ENCODE peak calls at places on chromosomes 12 and 14, in six cellular contexts. Q is K562, A is GM12891, X is H1, S is GM12878, O is HepG2. H is an unnamed sample.

GRCh38 chr14:104563191-104563741 is 16.3 kb upstream of the C14orf180 start:
- DNase-seq in O (no peak), X (no peak), S (no peak), Q (no peak), A (no peak), H (no peak)

GRCh38 chr12:128802756-128803155 is 21.0 kb downstream of the SLC15A4 start:
- DNase-seq in S (no peak), X (no peak), O (no peak), A (no peak), Q (no peak), H (no peak)

GRCh38 chr12:91353266-91353665 is 170.6 kb upstream of the DCN start:
- DNase-seq in X (no peak), Q (no peak), A (no peak), S (no peak), O (no peak), H (no peak)

GRCh38 chr14:76742185-76742584 is 19.1 kb upstream of the VASH1 start:
- DNase-seq in X (no peak), Q (no peak), A (no peak), O (no peak), S (no peak), H (no peak)

GRCh38 chr12:66405395-66405794 is 103.1 kb downstream of the HELB start:
- DNase-seq in S (no peak), Q (no peak), X (no peak), A (no peak), O (no peak), H (no peak)

GRCh38 chr14:22545842-22546721 is 42.9 kb downstream of the DAD1 start:
- DNase-seq in A (no peak), X (no peak), S (no peak), Q (no peak), O (no peak), H (no peak)

GRCh38 chr12:127722651-127723050 is 544.3 kb upstream of the TMEM132C start:
- DNase-seq in S (no peak), X (no peak), A (no peak), O (no peak), Q (no peak), H (no peak)

GRCh38 chr12:94560416-94561221 is 89.7 kb downstream of the TMCC3 start:
- DNase-seq in O (no peak), X (peak), S (peak), Q (no peak), A (peak), H (peak)

GRCh38 chr14:106842687-106843086 is 1316.3 kb downstream of the TMEM121 start:
- DNase-seq in S (no peak), X (no peak), A (no peak), O (peak), Q (peak), H (no peak)

GRCh38 chr14:74879427-74880180 is 2.1 kb upstream of the DLST start:
- DNase-seq in A (no peak), X (no peak), Q (no peak), S (no peak), O (peak), H (no peak)

GRCh38 chr12:62250671-62251608 is 9.3 kb upstream of the USP15 start:
- DNase-seq in S (peak), Q (peak), O (no peak), X (no peak), A (no peak), H (no peak)

DNA sequence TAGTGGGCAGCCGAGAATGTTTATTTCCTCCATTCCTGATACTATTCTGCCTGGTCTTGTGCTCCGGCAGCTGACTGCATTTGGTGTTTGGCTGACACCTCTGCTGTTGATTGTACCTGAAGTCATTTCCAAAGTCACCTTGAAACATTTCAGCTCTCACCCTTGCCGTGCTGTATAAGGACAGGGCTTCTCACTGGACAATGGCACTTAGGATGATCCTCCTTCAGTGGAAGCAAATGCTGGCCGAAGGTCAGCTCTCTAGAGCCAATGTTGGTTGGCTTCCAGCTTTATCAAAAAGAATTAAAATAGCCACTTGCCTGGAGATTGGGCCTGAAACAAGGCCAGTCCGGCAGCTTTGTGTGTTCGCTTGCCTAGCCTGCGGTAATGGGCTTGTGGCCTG is 44.0 kb downstream of the ACACB start:
- DNase-seq in X (no peak), O (no peak), Q (no peak), A (no peak), S (no peak), H (no peak)
- TF ChIP-seq POLR2A in X (no peak), O (no peak), Q (no peak), A (no peak), S (no peak), H (no peak)

DNA sequence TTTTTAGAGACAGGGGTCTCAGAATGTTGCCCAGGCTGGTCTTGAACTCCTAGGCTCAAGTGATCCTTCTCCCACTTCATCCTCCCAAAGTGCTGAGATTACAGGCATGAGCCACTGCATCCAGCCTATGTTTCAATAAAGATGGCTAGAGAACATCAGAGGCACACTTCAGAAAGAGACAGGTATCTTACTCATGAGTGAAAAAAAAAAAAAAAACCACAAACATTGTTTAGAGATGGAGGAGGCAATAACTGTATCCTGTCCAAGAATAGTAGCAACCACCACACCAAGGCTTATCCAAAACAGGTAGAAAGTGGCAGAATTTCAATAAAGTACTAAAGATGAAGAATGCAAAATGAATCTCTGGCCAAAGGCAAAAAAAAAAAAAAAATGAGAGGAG is 30.3 kb downstream of the EEA1 start:
- DNase-seq in A (no peak), O (no peak), S (no peak), Q (no peak), X (no peak), H (no peak)
- TF ChIP-seq TAF1 in A (no peak), O (no peak), S (no peak), Q (no peak), X (no peak), H (no peak)

DNA sequence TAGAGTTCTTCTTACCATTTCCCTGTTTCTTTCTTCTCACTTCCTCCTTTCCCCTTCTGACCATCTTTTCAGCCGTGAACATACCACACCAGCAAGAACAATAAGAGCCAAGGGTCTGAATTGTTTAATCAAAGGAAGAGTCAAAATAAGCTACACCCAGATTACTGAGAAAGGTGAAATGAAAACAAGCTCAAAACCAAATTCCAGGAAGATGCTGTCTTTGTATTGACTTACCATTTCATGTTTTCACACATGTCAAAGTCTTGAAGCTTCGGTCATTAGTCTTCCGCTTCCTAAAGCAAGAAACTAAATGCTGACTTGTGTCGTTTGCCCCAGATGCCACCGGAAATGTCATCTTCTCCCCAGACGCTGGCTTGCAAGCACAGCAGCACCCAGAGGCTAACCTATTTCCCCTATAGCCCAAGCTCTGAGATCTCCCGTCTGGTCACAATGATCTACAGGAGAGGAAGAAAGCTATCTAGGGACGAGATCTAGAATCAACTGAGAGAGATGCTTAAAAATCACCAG is 136.5 kb upstream of the AMIGO2 start:
- DNase-seq in O (no peak), A (no peak), X (no peak), S (peak), Q (no peak), H (no peak)
- TF ChIP-seq POLR2AphosphoS5 in O (no peak), A (no peak), X (no peak), S (no peak), Q (no peak), H (no peak)

GRCh38 chr12:112978163-112979081 is at the start of gene OAS2:
- DNase-seq in S (peak), A (peak), Q (no peak), X (no peak), O (peak), H (peak)
- TF ChIP-seq POLR2A in S (peak), A (no peak), Q (no peak), X (no peak), O (no peak), H (peak)

DNA sequence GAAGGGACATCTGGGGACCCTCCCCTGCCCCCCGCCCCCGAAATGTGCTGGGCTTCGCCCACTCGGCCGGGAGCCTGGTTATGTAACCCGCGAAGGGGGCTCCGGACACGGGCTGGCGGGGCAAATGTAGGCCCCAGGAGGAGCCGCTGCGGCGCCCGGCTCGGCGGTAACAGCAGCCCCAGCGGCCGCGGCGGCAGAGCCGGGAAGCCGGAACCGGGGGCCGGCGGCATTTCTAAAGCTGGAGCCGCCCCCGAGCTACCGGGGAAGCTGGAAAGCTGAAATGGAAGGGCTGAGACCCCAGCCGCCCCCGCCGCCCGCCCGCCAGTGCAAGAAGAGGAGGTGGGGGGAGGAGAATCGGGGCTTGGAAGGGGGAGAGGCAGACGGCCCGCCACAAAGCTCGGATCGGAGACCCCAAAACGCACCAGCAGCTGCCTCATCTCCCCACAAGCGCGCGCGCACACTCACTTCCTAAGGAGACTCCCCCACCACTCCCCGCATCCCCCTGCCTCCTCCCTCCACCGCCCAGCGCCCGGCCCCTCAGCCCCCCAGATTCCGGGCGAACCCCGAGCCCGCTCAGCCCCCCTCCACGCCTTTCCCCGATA is 1.5 kb downstream of the KDM2B start:
- DNase-seq in A (peak), X (no peak), S (no peak), O (no peak), Q (peak), H (peak)
- TF ChIP-seq TAF1 in A (no peak), X (peak), S (no peak), O (no peak), Q (no peak), H (no peak)

DNA sequence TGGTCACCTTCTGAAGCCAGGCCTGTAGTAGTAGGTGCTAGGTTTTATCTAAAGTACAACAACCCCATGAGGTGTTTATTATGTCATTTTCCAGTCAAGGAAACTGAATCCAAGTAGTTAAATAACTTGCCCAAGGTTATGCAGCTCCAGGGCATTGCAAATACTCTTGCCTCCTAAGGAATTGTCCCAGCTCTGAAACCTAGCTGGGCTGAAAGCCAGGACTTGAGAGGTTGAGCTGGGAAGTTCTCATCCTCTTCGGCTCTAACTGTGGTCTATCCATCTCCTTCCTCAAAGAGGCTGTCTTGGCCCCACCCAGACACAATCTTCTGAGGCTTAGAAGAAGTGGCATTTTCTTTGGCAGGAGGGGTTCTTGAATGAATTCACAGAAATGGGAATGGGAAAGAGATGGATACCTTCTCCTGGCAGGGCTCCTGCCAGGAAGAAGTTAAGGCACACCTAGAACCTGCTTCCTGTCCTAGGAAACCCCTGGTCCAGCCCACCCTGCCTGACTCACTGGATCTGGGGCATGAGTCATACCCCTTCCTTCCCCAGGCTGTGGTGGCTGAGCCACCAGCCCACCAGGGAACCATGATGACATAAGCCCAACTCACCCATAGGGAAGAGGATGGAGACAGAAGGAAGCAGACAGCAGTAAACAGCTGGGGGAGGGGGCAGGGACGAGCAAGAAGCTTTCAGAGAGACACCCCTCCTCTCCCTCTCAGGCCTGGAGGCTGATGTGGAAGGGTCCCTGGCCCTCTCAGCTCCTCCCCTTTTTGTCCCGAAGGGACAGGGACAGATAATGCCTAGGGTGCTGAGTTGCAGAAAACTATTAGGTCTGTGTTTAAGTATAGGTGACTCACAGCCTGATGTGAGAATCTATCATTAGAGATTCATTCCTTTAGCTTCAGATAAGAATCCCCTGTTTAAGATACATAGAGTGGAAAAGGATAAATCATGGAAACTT is 2.1 kb upstream of the PLEK2 start:
- DNase-seq in A (no peak), O (peak), S (no peak), X (peak), Q (peak), H (no peak)
- TF ChIP-seq POLR2AphosphoS5 in A (no peak), O (no peak), S (no peak), X (no peak), Q (no peak), H (no peak)

GRCh38 chr14:73774244-73774575 is 60.0 kb upstream of the PNMA1 start:
- DNase-seq in Q (no peak), A (no peak), X (no peak), S (no peak), O (no peak), H (no peak)

GRCh38 chr14:73773441-73774243 is 59.5 kb upstream of the PNMA1 start:
- DNase-seq in A (no peak), Q (no peak), X (no peak), S (no peak), O (no peak), H (no peak)

GRCh38 chr14:73774671-73775070 is 60.5 kb upstream of the PNMA1 start:
- DNase-seq in S (no peak), X (no peak), Q (no peak), A (no peak), O (no peak), H (no peak)

GRCh38 chr14:73770977-73771847 is 57.0 kb upstream of the PNMA1 start:
- DNase-seq in A (no peak), Q (no peak), S (no peak), O (no peak), X (no peak), H (no peak)

DNA sequence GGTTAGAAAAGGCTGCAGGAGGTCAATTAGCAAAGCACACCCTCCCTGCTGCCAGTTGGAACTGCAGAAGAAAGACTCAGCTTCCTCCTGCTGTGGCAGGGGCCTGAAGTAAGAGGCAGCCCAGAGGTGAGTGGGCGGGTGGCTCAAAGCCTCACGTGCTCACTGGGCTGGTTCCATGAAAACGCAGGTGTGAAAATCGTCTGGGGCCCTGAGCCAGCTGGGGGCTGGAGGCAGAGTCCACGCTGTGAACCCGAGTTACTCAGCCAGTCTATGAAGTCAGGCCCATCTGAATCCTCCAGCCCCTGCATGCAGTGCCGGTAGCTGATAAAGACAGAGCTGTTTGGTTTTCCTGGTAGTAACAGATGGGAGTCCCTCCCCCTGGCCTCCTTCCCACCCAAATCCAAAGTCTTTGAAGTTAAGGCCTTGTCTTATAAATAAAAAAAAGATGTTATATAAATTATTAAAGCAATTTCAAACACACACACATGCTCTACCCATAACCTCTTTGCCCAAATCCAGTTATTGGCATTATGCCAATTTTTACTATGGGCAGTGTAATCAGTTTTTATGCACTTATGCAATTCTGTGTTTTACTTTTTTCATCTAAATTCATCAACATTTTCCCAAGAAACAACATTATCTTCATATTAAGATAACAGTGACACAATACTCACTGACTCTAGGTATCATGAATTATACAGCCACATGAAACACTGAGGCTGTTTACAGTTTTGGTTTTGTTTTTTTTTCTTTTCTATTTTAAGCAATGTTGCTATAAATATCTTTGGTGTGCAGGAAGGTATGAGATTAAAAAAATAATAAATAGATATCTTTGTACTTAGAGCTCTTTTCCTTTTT is 57.9 kb upstream of the PNMA1 start:
- DNase-seq in O (peak), A (no peak), Q (peak), X (peak), S (peak), H (peak)
- TF ChIP-seq POLR2A in O (peak), A (peak), Q (no peak), X (no peak), S (peak), H (peak)

DNA sequence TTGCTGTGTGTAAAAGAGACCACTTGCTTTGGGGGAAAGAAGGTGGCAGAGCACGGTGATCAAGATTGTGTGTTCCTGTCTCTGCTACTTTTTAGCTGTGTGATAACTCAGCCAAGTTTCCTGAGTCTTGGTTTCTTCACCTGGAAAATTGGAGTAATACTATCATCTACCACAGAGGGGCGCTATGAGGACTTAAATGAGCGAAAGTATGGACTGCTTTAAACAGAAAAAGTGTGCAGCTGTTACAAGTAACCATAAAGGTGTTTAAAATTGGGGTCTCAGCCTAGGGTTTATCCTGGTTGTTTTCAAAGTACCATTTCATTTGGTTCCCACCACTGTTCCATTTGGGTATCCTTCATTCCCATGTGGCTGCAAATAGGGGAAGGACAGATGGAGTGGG is 65.9 kb upstream of the WSCD2 start:
- DNase-seq in Q (peak), X (no peak), S (no peak), A (no peak), O (peak), H (no peak)
- TF ChIP-seq TAF1 in Q (no peak), X (no peak), S (no peak), A (no peak), O (no peak), H (no peak)

H was measured in GM12892.